ENCODE peak calls at places on chromosomes 13 and 19, in seven cellular contexts. One of them, this sample, is unnamed.

GRCh38 chr19:19165396-19165795 is 4.7 kb downstream of the MEF2B start:
- DNase-seq in tibial nerve: no peak
- DNase-seq in cerebellar nuclear complex: no peak
- DNase-seq in CD4-positive, alpha-beta T cell: no peak
- DNase-seq in ovary: no peak
- DNase-seq in foreskin fibroblast: no peak
- DNase-seq in H7: no peak
- DNase-seq in this sample: no peak

GRCh38 chr13:46035066-46035465 is 17.5 kb downstream of the ZC3H13 start:
- DNase-seq in tibial nerve: no peak
- DNase-seq in cerebellar nuclear complex: no peak
- DNase-seq in CD4-positive, alpha-beta T cell: no peak
- DNase-seq in ovary: no peak
- DNase-seq in foreskin fibroblast: no peak
- DNase-seq in H7: no peak
- DNase-seq in this sample: peak

GRCh38 chr13:73440296-73440895 is 381.6 kb downstream of the KLF5 start:
- DNase-seq in tibial nerve: no peak
- DNase-seq in cerebellar nuclear complex: no peak
- DNase-seq in CD4-positive, alpha-beta T cell: no peak
- DNase-seq in ovary: no peak
- DNase-seq in foreskin fibroblast: peak
- DNase-seq in H7: no peak
- DNase-seq in this sample: no peak

GRCh38 chr19:47699360-47699917 is 13.8 kb upstream of the EHD2 start:
- DNase-seq in tibial nerve: no peak
- DNase-seq in cerebellar nuclear complex: no peak
- DNase-seq in CD4-positive, alpha-beta T cell: peak
- DNase-seq in ovary: no peak
- DNase-seq in foreskin fibroblast: peak
- DNase-seq in H7: peak
- DNase-seq in this sample: peak

GRCh38 chr13:58376775-58377174 is 745.2 kb downstream of the PCDH17 start:
- DNase-seq in tibial nerve: no peak
- DNase-seq in cerebellar nuclear complex: no peak
- DNase-seq in CD4-positive, alpha-beta T cell: no peak
- DNase-seq in ovary: no peak
- DNase-seq in foreskin fibroblast: no peak
- DNase-seq in H7: no peak
- DNase-seq in this sample: no peak

GRCh38 chr19:39411006-39411831 is 1.2 kb upstream of the PLEKHG2 start:
- DNase-seq in tibial nerve: no peak
- DNase-seq in cerebellar nuclear complex: no peak
- DNase-seq in CD4-positive, alpha-beta T cell: no peak
- DNase-seq in ovary: no peak
- DNase-seq in foreskin fibroblast: peak
- DNase-seq in H7: no peak
- DNase-seq in this sample: no peak

GRCh38 chr19:34067861-34068271 is 104.4 kb upstream of the LSM14A start:
- DNase-seq in tibial nerve: no peak
- DNase-seq in cerebellar nuclear complex: no peak
- DNase-seq in CD4-positive, alpha-beta T cell: no peak
- DNase-seq in ovary: no peak
- DNase-seq in foreskin fibroblast: peak
- DNase-seq in H7: no peak
- DNase-seq in this sample: no peak

GRCh38 chr13:33994198-33994597 is 176.2 kb downstream of the RFC3 start:
- DNase-seq in tibial nerve: no peak
- DNase-seq in cerebellar nuclear complex: no peak
- DNase-seq in CD4-positive, alpha-beta T cell: no peak
- DNase-seq in ovary: no peak
- DNase-seq in foreskin fibroblast: no peak
- DNase-seq in H7: no peak
- DNase-seq in this sample: no peak

GRCh38 chr13:19587635-19588300 is 26.4 kb upstream of the TPTE2 start:
- DNase-seq in tibial nerve: no peak
- DNase-seq in cerebellar nuclear complex: no peak
- DNase-seq in CD4-positive, alpha-beta T cell: no peak
- DNase-seq in ovary: no peak
- DNase-seq in foreskin fibroblast: peak
- DNase-seq in H7: no peak
- DNase-seq in this sample: peak

GRCh38 chr19:13964776-13965175 is 12.5 kb downstream of the DCAF15 start:
- DNase-seq in tibial nerve: no peak
- DNase-seq in cerebellar nuclear complex: no peak
- DNase-seq in CD4-positive, alpha-beta T cell: no peak
- DNase-seq in ovary: no peak
- DNase-seq in foreskin fibroblast: peak
- DNase-seq in H7: peak
- DNase-seq in this sample: no peak